ENCODE peak calls at places on chromosomes 1 and 21, in nine cellular contexts. T is AG04450, O is A549, A is WERI-Rb-1, W is cardiac fibroblast, Z is fibroblast of pulmonary artery, D is stomach, X is adrenal gland, H is B cell. C is an unnamed sample.

GRCh38 chr1:43293896-43294760 is 6.7 kb upstream of the TIE1 start:
- DNase-seq in D (no peak), Z (peak), O (no peak), T (no peak), W (peak), A (no peak), X (peak), H (no peak), C (no peak)

GRCh38 chr1:190377294-190377693 is 100.4 kb downstream of the BRINP3 start:
- DNase-seq in H (no peak), X (no peak), T (no peak), W (no peak), A (no peak), Z (no peak), D (no peak), O (no peak), C (no peak)

GRCh38 chr1:9344426-9345200 is 51.9 kb downstream of the SPSB1 start:
- DNase-seq in A (no peak), X (no peak), Z (no peak), D (no peak), O (no peak), T (no peak), W (no peak), H (no peak), C (no peak)

GRCh38 chr1:162485236-162485635 is 12.4 kb upstream of the UHMK1 start:
- DNase-seq in Z (no peak), D (no peak), O (no peak), H (no peak), A (no peak), T (no peak), W (no peak), X (no peak), C (no peak)

GRCh38 chr1:24764848-24765247 is 19.6 kb downstream of the CLIC4 start:
- DNase-seq in Z (no peak), T (no peak), D (no peak), H (no peak), A (no peak), O (no peak), W (no peak), X (no peak), C (no peak)

GRCh38 chr1:167630568-167631385 is 745 bp downstream of the RCSD1 start:
- DNase-seq in H (peak), Z (no peak), O (no peak), A (no peak), W (no peak), T (no peak), D (no peak), X (peak), C (no peak)

GRCh38 chr1:84892657-84893618 is at the start of gene LPAR3:
- DNase-seq in A (peak), X (no peak), T (no peak), Z (peak), O (peak), H (no peak), D (no peak), W (peak), C (peak)

GRCh38 chr21:30463713-30464112 is 16.5 kb downstream of the KRTAP19-1 start:
- DNase-seq in A (no peak), D (no peak), O (peak), W (no peak), H (no peak), Z (no peak), T (no peak), X (no peak), C (no peak)

GRCh38 chr1:76209648-76210047 is 135.1 kb downstream of the ST6GALNAC3 start:
- DNase-seq in Z (no peak), O (no peak), T (no peak), D (no peak), A (no peak), W (no peak), H (no peak), X (no peak), C (no peak)

GRCh38 chr1:232628335-232629214 is 1.4 kb downstream of the SIPA1L2 start:
- DNase-seq in A (no peak), T (no peak), D (no peak), Z (peak), X (no peak), O (peak), W (peak), H (no peak), C (no peak)
- TF ChIP-seq CTCF in A (peak), T (peak), D (no peak), Z (peak), X (peak), O (peak), W (peak), H (no peak), C (no peak)

DNA sequence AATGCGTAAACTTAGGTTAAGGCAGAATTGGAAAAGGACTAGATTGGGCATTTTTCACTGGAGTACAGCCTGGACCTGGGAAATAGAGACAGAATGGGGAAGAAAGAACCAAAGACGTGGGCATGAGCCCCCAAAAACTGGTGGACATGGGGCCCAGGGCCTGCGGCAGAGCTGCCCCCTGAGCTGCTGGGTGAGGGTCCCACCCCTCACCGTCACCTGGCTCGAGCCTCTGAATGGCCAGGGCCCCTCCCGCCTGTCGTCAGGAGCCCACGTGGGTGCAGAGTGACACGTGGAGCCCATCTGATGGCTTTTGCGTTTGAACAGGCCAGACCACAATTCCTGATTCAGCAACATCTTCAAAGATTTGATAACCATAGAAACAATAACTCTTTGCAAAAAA is 360.9 kb upstream of the VAMP3 start:
- DNase-seq in Z (no peak), D (no peak), H (no peak), X (no peak), W (no peak), T (no peak), O (no peak), A (no peak), C (no peak)
- TF ChIP-seq CTCF in Z (no peak), D (no peak), H (no peak), X (no peak), W (no peak), T (no peak), O (no peak), A (no peak), C (no peak)

GRCh38 chr1:63623952-63624351 is 30.7 kb downstream of the PGM1 start:
- DNase-seq in Z (no peak), W (no peak), D (no peak), T (no peak), O (no peak), X (no peak), A (no peak), H (no peak), C (no peak)

GRCh38 chr1:63621698-63622097 is 28.5 kb downstream of the PGM1 start:
- DNase-seq in Z (peak), H (no peak), W (peak), O (no peak), D (no peak), X (peak), A (no peak), T (no peak), C (no peak)

GRCh38 chr1:63624911-63625310 is 31.7 kb downstream of the PGM1 start:
- DNase-seq in H (no peak), X (no peak), D (no peak), O (no peak), W (peak), T (no peak), Z (peak), A (no peak), C (no peak)

GRCh38 chr1:63621075-63621474 is 27.9 kb downstream of the PGM1 start:
- DNase-seq in D (no peak), H (no peak), X (no peak), W (no peak), A (no peak), T (no peak), Z (no peak), O (no peak), C (no peak)

DNA sequence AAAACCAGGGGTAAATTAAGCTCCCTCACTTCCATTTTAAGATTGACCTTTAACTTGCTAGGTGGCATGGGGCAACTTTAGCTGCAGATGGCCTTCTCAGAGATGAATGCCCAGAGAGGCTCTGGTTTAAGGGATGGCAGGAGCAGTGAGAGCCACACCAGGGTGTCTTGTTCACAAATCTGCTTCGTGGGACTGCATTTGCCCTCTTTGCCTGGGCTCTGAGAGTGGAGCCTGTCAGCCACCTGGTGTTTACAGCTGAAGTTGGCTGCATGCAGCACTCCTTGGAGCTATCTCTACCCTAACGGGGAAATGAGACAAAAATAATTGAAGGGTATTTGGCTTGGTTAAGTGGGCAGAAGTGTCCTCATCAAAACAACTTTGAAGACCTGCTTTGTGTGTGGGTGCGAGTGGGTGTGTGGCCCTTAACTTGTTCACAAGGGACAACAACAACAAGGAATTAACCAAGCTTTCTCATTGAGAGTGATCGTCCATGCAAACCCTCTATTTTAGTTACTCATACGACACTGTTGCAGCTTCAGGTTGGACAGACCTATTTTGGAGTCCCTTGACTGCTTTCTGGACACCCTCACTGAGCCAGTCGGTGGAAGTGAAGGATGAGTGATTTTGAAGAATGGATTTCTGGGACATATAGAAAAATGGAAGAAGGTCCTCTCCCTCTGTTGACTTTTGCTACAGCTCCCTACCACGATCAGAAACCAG is 29.8 kb downstream of the PGM1 start:
- DNase-seq in O (no peak), W (no peak), D (no peak), X (no peak), A (no peak), Z (no peak), H (no peak), T (no peak), C (no peak)
- TF ChIP-seq CTCF in O (no peak), W (no peak), D (no peak), X (no peak), A (no peak), Z (no peak), H (no peak), T (no peak), C (no peak)

GRCh38 chr1:237799762-237800474 is 90.8 kb downstream of the ZP4 start:
- DNase-seq in D (peak), T (no peak), O (peak), Z (peak), A (peak), X (peak), W (peak), H (no peak), C (peak)
- TF ChIP-seq CTCF in D (no peak), T (no peak), O (peak), Z (peak), A (peak), X (no peak), W (no peak), H (no peak), C (peak)

GRCh38 chr1:11594222-11594621 is 60.0 kb downstream of the FBXO2 start:
- DNase-seq in A (no peak), O (peak), W (peak), T (no peak), X (no peak), H (no peak), D (no peak), Z (peak), C (no peak)
- TF ChIP-seq CTCF in A (peak), O (no peak), W (no peak), T (peak), X (no peak), H (no peak), D (no peak), Z (peak), C (no peak)

DNA sequence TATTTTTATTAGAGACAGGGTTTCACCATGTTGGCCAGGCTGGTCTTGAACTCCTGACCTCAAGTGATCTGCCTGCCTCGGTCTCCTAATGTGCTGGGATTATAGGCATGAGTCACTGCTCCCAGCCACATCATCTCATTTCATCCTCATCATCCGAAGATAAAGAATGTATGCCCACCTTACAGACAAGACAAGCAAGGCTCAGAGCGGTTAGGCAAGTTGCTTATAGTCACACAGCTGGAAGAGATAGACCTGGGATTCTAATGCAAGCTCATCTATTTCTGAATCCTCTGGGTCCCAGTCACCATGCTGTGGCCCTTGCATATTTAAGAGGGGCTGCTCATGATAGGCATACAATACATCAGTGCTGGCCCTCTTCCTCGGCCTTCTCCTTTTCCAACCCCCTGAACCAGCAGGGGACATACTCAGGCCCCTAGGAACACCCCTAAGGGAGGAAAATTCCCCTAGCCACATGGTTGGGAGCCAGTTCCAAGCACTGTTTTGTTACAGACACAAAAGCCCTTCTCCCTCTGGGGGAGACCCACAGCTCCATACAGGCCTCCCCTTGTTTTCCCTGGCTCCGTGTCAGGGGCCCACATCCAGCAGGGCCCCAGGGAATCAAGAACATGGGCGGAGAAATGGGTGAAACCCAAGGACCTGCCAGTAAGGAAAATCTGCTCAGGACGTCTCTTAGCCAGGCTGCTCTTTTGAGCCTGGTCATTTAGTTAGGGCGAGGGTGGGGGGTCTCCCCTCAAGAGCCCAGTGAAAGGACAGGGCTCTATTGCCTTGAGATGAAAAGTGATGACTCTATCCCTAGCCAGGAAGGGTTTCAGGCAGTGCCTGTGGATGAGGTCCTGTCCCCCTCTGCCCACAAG is 6.9 kb downstream of the CSRP1 start:
- DNase-seq in W (peak), T (no peak), X (no peak), H (no peak), A (no peak), Z (peak), D (no peak), O (no peak), C (no peak)
- TF ChIP-seq CTCF in W (no peak), T (no peak), X (no peak), H (no peak), A (no peak), Z (no peak), D (no peak), O (no peak), C (no peak)

GRCh38 chr1:160149706-160150105 is 1.7 kb upstream of the ATP1A4 start:
- DNase-seq in A (no peak), X (peak), O (no peak), H (no peak), W (peak), D (no peak), Z (peak), T (no peak), C (no peak)

GRCh38 chr1:160146107-160146506 is 5.3 kb upstream of the ATP1A4 start:
- DNase-seq in W (no peak), T (no peak), D (no peak), A (no peak), Z (no peak), H (no peak), X (no peak), O (no peak), C (no peak)

GRCh38 chr1:160151303-160151702 is at the start of gene ATP1A4:
- DNase-seq in A (no peak), X (no peak), D (no peak), O (no peak), Z (no peak), W (no peak), T (no peak), H (no peak), C (no peak)

GRCh38 chr1:160148121-160148520 is 3.3 kb upstream of the ATP1A4 start:
- DNase-seq in Z (no peak), X (no peak), A (no peak), T (no peak), W (no peak), H (no peak), O (no peak), D (no peak), C (no peak)

GRCh38 chr1:160149235-160149634 is 2.2 kb upstream of the ATP1A4 start:
- DNase-seq in H (no peak), T (no peak), D (no peak), Z (no peak), W (no peak), O (no peak), A (no peak), X (no peak), C (no peak)
- TF ChIP-seq CTCF in H (no peak), T (no peak), D (no peak), Z (no peak), W (no peak), O (no peak), A (no peak), X (no peak), C (no peak)

DNA sequence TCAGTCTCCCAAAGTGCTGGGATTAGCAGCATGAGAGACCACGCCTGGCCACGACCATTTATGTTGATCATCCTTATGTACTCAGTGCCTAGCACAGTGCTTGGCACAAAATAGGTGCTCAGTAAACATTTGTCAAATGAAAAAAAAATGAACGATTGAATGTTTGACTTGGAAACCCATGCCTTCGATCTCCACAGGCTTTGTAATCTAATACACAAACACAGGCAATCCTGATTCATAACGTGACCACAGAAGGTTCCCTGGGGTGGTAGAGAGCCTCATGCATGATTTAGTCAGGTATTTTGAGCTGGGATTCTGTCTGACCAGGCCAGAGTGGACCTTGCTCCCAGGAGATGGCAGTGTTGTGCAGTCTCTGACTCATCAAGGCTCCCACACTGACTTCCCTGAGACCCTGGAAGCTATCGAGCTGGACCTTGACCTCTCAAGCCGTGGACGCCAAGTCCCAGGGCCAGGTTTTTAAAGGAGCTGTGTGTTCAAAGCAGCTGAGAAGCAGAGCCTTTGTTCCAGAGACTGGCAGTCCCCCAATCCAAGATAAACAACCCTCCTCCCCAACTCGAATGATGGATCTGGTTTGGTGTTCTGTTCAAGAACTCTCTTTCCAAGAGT is 81.1 kb downstream of the PGM1 start:
- DNase-seq in D (peak), T (peak), H (peak), O (peak), X (peak), Z (peak), A (peak), W (peak), C (peak)
- TF ChIP-seq CTCF in D (no peak), T (peak), H (no peak), O (peak), X (peak), Z (peak), A (peak), W (peak), C (peak)